ENCODE peak calls at places on chromosomes 5 and 9, in eight cellular contexts. B, E, A, H, T, F, Z and R are unnamed samples.

GRCh38 chr5:137220523-137220927 is 278.6 kb downstream of the SPOCK1 start:
- DNase-seq in B (peak), E (no peak), A (no peak), H (no peak), T (peak), F (peak), Z (peak), R (no peak)

GRCh38 chr9:85897853-85898252 is 43.1 kb upstream of the NAA35 start:
- DNase-seq in B (no peak), E (no peak), A (no peak), H (no peak), T (no peak), F (no peak), Z (no peak), R (no peak)

GRCh38 chr9:136886610-136887597 is 588 bp downstream of the TRAF2 start:
- DNase-seq in B (peak), E (peak), A (no peak), H (no peak), T (no peak), F (peak), Z (no peak), R (no peak)

GRCh38 chr5:160353379-160353778 is 17.0 kb downstream of the C1QTNF2 start:
- DNase-seq in B (no peak), E (peak), A (no peak), H (peak), T (no peak), F (no peak), Z (no peak), R (no peak)

GRCh38 chr5:59039296-59040006 is 456.6 kb downstream of the RAB3C start:
- DNase-seq in B (peak), E (peak), A (peak), H (peak), T (peak), F (peak), Z (peak), R (peak)

GRCh38 chr5:127830157-127830556 is 127.0 kb downstream of the CCDC192 start:
- DNase-seq in B (no peak), E (no peak), A (no peak), H (no peak), T (no peak), F (no peak), Z (no peak), R (no peak)

GRCh38 chr5:172164773-172165212 is 23.2 kb downstream of the STK10 start:
- DNase-seq in B (no peak), E (no peak), A (no peak), H (no peak), T (no peak), F (no peak), Z (no peak), R (no peak)

GRCh38 chr5:148543727-148544126 is 110.6 kb downstream of the HTR4 start:
- DNase-seq in B (no peak), E (no peak), A (no peak), H (no peak), T (no peak), F (no peak), Z (no peak), R (no peak)

GRCh38 chr5:137215780-137216179 is 283.3 kb downstream of the SPOCK1 start:
- DNase-seq in B (no peak), E (no peak), A (no peak), H (no peak), T (no peak), F (no peak), Z (no peak), R (no peak)

GRCh38 chr5:88380332-88380731 is 111.7 kb upstream of the TMEM161B start:
- DNase-seq in B (no peak), E (no peak), A (no peak), H (no peak), T (no peak), F (no peak), Z (no peak), R (no peak)

GRCh38 chr9:130172858-130173461 is 756 bp downstream of the NCS1 start:
- DNase-seq in B (no peak), E (no peak), A (peak), H (peak), T (no peak), F (peak), Z (peak), R (peak)

GRCh38 chr5:97163360-97163764 is 19.7 kb downstream of the RIOK2 start:
- DNase-seq in B (peak), E (no peak), A (no peak), H (no peak), T (no peak), F (no peak), Z (no peak), R (no peak)

GRCh38 chr9:33124046-33124445 is 43.1 kb downstream of the B4GALT1 start:
- DNase-seq in B (no peak), E (no peak), A (no peak), H (no peak), T (no peak), F (no peak), Z (no peak), R (no peak)

GRCh38 chr5:172797800-172798199 is 26.8 kb upstream of the DUSP1 start:
- DNase-seq in B (no peak), E (no peak), A (no peak), H (peak), T (no peak), F (no peak), Z (no peak), R (no peak)

GRCh38 chr9:136847827-136848392 is 1.3 kb upstream of the PHPT1 start:
- DNase-seq in B (peak), E (peak), A (peak), H (peak), T (no peak), F (peak), Z (peak), R (no peak)

GRCh38 chr9:893843-894420 is 52.4 kb downstream of the DMRT1 start:
- DNase-seq in B (peak), E (no peak), A (no peak), H (no peak), T (peak), F (peak), Z (peak), R (peak)

GRCh38 chr5:155082401-155082800 is 68.8 kb downstream of the KIF4B start:
- DNase-seq in B (peak), E (no peak), A (no peak), H (no peak), T (peak), F (no peak), Z (no peak), R (no peak)

GRCh38 chr9:91134608-91135007 is 227.1 kb downstream of the AUH start:
- DNase-seq in B (no peak), E (no peak), A (no peak), H (no peak), T (no peak), F (no peak), Z (no peak), R (no peak)

GRCh38 chr5:84603557-84604185 is 219.0 kb upstream of the EDIL3 start:
- DNase-seq in B (no peak), E (peak), A (no peak), H (no peak), T (peak), F (no peak), Z (no peak), R (no peak)

GRCh38 chr5:152193391-152194107 is 211.5 kb downstream of the NMUR2 start:
- DNase-seq in B (no peak), E (no peak), A (no peak), H (no peak), T (no peak), F (no peak), Z (no peak), R (no peak)

GRCh38 chr5:119316116-119316515 is 39.7 kb upstream of the TNFAIP8 start:
- DNase-seq in B (no peak), E (no peak), A (no peak), H (no peak), T (no peak), F (no peak), Z (no peak), R (no peak)

GRCh38 chr9:129008469-129008965 is 19.6 kb downstream of the SH3GLB2 start:
- DNase-seq in B (no peak), E (peak), A (no peak), H (no peak), T (no peak), F (no peak), Z (no peak), R (no peak)

GRCh38 chr9:133120343-133121199 is 469 bp downstream of the RALGDS start:
- DNase-seq in B (peak), E (peak), A (no peak), H (no peak), T (no peak), F (peak), Z (peak), R (no peak)

GRCh38 chr5:33482335-33482734 is 41.6 kb downstream of the TARS1 start:
- DNase-seq in B (peak), E (no peak), A (no peak), H (no peak), T (no peak), F (no peak), Z (no peak), R (no peak)

GRCh38 chr5:133241179-133241728 is 189.4 kb downstream of the HSPA4 start:
- DNase-seq in B (no peak), E (no peak), A (no peak), H (no peak), T (no peak), F (no peak), Z (no peak), R (no peak)

GRCh38 chr9:6829027-6829426 is 71.3 kb downstream of the KDM4C start:
- DNase-seq in B (no peak), E (no peak), A (no peak), H (no peak), T (no peak), F (peak), Z (no peak), R (no peak)
- TF ChIP-seq CTCF in B (no peak), E (no peak), A (no peak), H (no peak), T (no peak), F (no peak), Z (no peak), R (peak)

GRCh38 chr5:82244854-82245635 is 33.1 kb downstream of the RPS23 start:
- DNase-seq in B (no peak), E (no peak), A (no peak), H (no peak), T (no peak), F (no peak), Z (no peak), R (no peak)
- TF ChIP-seq CTCF in B (no peak), E (no peak), A (no peak), H (no peak), T (peak), F (no peak), Z (no peak), R (no peak)

GRCh38 chr5:80686757-80687156 is 32.0 kb upstream of the DHFR start:
- DNase-seq in B (peak), E (no peak), A (no peak), H (no peak), T (no peak), F (no peak), Z (no peak), R (no peak)
- TF ChIP-seq CTCF in B (peak), E (no peak), A (peak), H (no peak), T (peak), F (peak), Z (no peak), R (peak)

DNA sequence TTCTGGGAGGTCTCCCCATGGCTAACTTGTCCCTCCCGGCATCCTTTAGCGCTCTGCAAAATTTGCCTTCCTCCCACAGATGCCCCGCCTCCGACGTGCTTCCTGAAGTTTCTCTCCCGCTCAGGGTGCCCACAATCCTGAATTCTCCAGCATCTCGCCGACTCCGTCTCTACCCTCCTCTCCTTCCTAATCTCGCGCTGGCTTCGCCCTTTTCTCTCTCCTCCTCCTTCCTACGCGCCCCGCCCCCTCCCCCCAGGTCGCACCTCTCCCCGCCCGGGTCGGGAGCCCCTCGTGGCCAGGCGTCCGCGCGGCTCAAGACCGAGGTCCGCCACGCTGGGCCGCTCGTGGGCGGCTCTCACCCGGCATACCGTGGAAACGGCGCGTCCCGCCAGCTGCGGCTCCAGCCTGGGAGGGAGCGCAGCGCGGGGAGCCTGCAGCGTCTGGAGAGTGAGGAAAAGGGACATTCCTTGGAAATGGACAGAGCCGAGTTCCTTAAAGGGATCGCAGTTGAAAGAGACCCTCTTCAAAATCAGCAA is 4.8 kb upstream of the IRX2 start:
- DNase-seq in B (no peak), E (no peak), A (peak), H (peak), T (no peak), F (peak), Z (no peak), R (no peak)
- TF ChIP-seq CTCF in B (no peak), E (no peak), A (no peak), H (no peak), T (no peak), F (peak), Z (no peak), R (no peak)

DNA sequence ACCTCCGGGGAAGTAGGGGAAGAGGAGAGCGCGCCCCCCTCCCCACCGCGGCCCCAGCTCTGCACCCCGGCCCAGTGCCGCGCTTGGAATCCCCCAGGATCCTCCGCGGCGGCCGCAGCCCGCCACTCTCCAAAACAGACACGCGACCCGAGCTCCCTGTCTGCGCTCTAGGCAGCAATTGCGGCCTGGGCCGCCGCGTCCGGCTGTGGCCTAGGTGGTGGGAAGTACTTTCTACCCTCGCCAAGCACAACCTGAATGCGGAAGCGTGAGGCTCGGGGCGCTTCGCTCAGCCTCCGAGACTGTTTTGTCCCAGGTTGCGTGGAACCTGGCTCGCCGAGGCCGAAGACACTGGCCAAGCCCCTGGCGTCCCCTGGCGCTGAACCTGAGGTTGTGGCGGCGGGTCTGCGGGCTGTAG is 3.3 kb upstream of the FOXB2 start:
- DNase-seq in B (no peak), E (no peak), A (peak), H (no peak), T (no peak), F (no peak), Z (no peak), R (peak)
- TF ChIP-seq CTCF in B (no peak), E (no peak), A (no peak), H (no peak), T (no peak), F (no peak), Z (no peak), R (no peak)

GRCh38 chr5:57184322-57184721 is 10.5 kb downstream of the GPBP1 start:
- DNase-seq in B (no peak), E (no peak), A (no peak), H (no peak), T (no peak), F (peak), Z (no peak), R (no peak)
- TF ChIP-seq CTCF in B (peak), E (no peak), A (no peak), H (no peak), T (no peak), F (peak), Z (no peak), R (no peak)

GRCh38 chr5:44860267-44860666 is 51.5 kb downstream of the MRPS30 start:
- DNase-seq in B (no peak), E (no peak), A (no peak), H (no peak), T (no peak), F (no peak), Z (no peak), R (no peak)

GRCh38 chr5:44868541-44868940 is 59.8 kb downstream of the MRPS30 start:
- DNase-seq in B (no peak), E (no peak), A (no peak), H (no peak), T (no peak), F (no peak), Z (no peak), R (no peak)

GRCh38 chr5:44862808-44863207 is 54.1 kb downstream of the MRPS30 start:
- DNase-seq in B (peak), E (no peak), A (no peak), H (no peak), T (no peak), F (no peak), Z (no peak), R (no peak)
- TF ChIP-seq CTCF in B (peak), E (no peak), A (no peak), H (no peak), T (peak), F (no peak), Z (no peak), R (no peak)

DNA sequence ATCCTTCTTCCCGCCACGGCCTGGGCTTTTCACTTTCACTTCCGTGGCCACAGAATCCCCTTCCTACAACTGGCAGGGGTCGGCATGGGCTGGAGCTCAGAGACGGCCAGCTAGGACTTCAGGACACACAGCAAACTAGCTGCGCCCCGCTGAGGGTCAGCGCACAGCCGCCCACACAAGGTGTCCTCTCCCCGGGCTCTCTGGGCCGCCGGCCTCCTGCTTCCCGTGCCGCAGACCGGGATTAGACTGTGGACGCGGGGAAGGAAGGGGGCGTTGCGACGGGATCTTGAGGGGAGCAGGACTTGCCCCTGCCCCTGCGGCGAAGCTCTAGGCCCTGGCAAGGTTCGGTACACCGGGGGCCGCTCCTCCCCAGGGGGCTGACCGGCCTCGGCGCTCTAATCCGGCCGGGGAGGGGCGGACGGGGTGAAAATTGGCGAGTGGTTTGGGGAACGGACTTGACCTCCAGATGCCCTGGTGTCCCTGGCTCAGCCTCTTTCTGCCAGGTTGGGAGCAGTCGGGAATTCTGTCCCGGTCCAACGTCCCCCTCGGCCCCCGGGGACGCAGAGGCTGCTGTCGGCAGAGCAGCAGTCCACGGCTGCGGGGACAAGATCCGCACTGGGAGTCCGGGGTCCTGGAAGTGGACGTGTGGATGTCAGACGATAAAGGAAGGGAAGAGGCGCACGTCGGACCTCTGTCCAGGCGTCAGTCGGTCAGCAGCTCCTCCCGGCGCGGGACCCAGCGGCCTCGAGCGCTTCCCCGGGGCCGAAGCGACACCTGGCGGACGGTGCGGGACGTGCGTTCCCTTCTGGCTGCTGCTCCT is 1.8 kb upstream of the CNTFR start:
- DNase-seq in B (peak), E (peak), A (peak), H (peak), T (no peak), F (peak), Z (peak), R (peak)
- TF ChIP-seq CTCF in B (peak), E (peak), A (peak), H (peak), T (peak), F (peak), Z (peak), R (peak)

DNA sequence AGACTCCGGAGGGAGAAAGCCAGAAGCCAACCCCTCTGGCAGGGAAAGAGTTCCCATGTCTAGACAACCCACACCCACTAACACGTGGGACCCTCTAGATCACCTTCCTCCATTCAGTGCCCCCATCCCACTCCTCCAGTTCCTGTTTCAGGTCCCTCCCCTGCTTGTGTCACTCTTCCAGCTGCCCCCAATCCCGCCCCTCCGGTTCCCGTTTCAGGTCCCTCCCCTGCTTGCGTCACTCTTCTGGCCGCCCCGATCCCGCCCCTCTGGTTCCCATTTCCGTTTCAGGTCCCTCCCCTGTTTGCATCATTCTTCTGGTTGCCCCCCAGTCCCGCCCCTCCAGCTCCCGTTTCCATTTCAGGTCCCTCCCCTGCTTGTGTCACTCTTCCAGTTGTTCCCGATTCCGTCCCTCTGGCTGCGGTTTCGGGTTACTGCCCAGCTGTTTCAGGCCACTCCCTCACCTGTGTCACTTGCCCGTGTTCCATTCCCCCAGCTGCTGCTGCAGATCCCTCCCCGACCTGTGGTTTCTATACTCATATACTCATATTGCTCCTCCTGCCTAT is 64.8 kb upstream of the RANBP6 start:
- DNase-seq in B (peak), E (peak), A (peak), H (peak), T (peak), F (peak), Z (peak), R (peak)
- TF ChIP-seq CTCF in B (no peak), E (no peak), A (no peak), H (peak), T (no peak), F (no peak), Z (no peak), R (no peak)